ENCODE peak calls at places on chromosomes 2 and 18, in seven cellular contexts. O is PC-3, Z is heart left ventricle, E is SJCRH30, K is mucosa of descending colon, P is cardiac muscle cell, Y is lung. B is an unnamed sample.

GRCh38 chr18:61841709-61842108 is 51.1 kb downstream of the RNF152 start:
- DNase-seq in Z (no peak), P (no peak), Y (no peak), E (peak; percentile 66), O (no peak), K (no peak), B (no peak)

GRCh38 chr2:62478093-62478580 is 27.9 kb downstream of the TMEM17 start:
- DNase-seq in K (no peak), O (no peak), Z (peak; percentile 31), Y (no peak), P (no peak), E (no peak), B (no peak)

GRCh38 chr2:14952383-14952782 is 319.9 kb downstream of the LRATD1 start:
- DNase-seq in P (no peak), E (no peak), Z (no peak), Y (no peak), K (no peak), O (no peak), B (no peak)

GRCh38 chr2:215410932-215411285 is 25.0 kb downstream of the FN1 start:
- DNase-seq in P (no peak), K (no peak), O (peak; percentile 97), E (no peak), Z (no peak), Y (no peak), B (no peak)

GRCh38 chr2:212913902-212914301 is 237.5 kb downstream of the IKZF2 start:
- DNase-seq in Z (no peak), K (no peak), O (no peak), P (no peak), E (no peak), Y (no peak), B (no peak)

GRCh38 chr2:174059875-174060226 is 94.7 kb upstream of the SP3 start:
- DNase-seq in Y (no peak), P (no peak), E (no peak), Z (no peak), K (no peak), O (peak; percentile 24), B (no peak)

GRCh38 chr2:84888401-84889276 is 7.8 kb upstream of the TRABD2A start:
- DNase-seq in E (no peak), P (no peak), Z (peak; percentile 27), O (no peak), K (no peak), Y (peak; percentile 48), B (no peak)

GRCh38 chr2:177029501-177029900 is 183.1 kb upstream of the HNRNPA3 start:
- DNase-seq in Z (no peak), E (no peak), O (peak; percentile 48), Y (no peak), K (no peak), P (no peak), B (no peak)

GRCh38 chr2:27307545-27308358 is 493 bp downstream of the UCN start:
- DNase-seq in K (no peak), P (peak; percentile 52), Y (no peak), Z (no peak), E (no peak), O (no peak), B (peak; percentile 49)

GRCh38 chr2:231605607-231606091 is 13.0 kb downstream of the TEX44 start:
- DNase-seq in Z (peak; percentile 71), K (no peak), Y (no peak), P (no peak), O (no peak), E (no peak), B (peak; percentile 82)

GRCh38 chr2:112074506-112074905 is 19.4 kb downstream of the TMEM87B start:
- DNase-seq in K (no peak), Y (no peak), P (no peak), Z (no peak), E (no peak), O (peak; percentile 33), B (no peak)

GRCh38 chr2:234165421-234165820 is 114.9 kb downstream of the SPP2 start:
- DNase-seq in K (no peak), Z (no peak), Y (no peak), E (peak; percentile 46), O (no peak), P (no peak), B (no peak)

GRCh38 chr2:138504546-138505239 is 3.1 kb downstream of the SPOPL start:
- DNase-seq in Y (no peak), P (no peak), K (no peak), E (no peak), Z (no peak), O (no peak), B (no peak)

GRCh38 chr2:27854224-27854623 is 36.0 kb downstream of the RBKS start:
- DNase-seq in Y (no peak), O (no peak), P (no peak), K (no peak), Z (no peak), E (no peak), B (no peak)

GRCh38 chr2:13230221-13230620 is 513.5 kb downstream of the TRIB2 start:
- DNase-seq in E (no peak), Y (no peak), K (no peak), Z (no peak), P (no peak), O (peak; percentile 15), B (peak; percentile 37)

GRCh38 chr2:241851325-241852115 is 7.2 kb downstream of the PDCD1 start:
- DNase-seq in E (no peak), Y (no peak), K (no peak), P (no peak), O (no peak), Z (no peak), B (peak; percentile 8)

GRCh38 chr2:60413819-60414178 is 139.7 kb downstream of the BCL11A start:
- DNase-seq in Y (no peak), K (peak; percentile 56), O (no peak), E (no peak), Z (no peak), P (no peak), B (no peak)

GRCh38 chr2:84701880-84702279 is 179.0 kb downstream of the TRABD2A start:
- DNase-seq in K (no peak), Y (no peak), E (no peak), O (peak; percentile 11), Z (no peak), P (no peak), B (no peak)

GRCh38 chr2:179555681-179556283 is 291.1 kb upstream of the SESTD1 start:
- DNase-seq in P (no peak), Z (no peak), E (no peak), Y (no peak), O (no peak), K (no peak), B (no peak)

GRCh38 chr2:134262666-134263065 is 8.8 kb downstream of the MGAT5 start:
- DNase-seq in Z (no peak), E (no peak), P (no peak), Y (no peak), O (no peak), K (no peak), B (no peak)

GRCh38 chr2:65366595-65367125 is 65.7 kb downstream of the SPRED2 start:
- DNase-seq in O (peak; percentile 99), Y (peak; percentile 44), P (no peak), K (no peak), Z (no peak), E (peak; percentile 77), B (peak; percentile 35)

GRCh38 chr2:119173556-119174060 is 15.1 kb upstream of the C1QL2 start:
- DNase-seq in O (no peak), E (no peak), Y (no peak), Z (no peak), K (no peak), P (no peak), B (no peak)

GRCh38 chr2:164538250-164538866 is 82.9 kb downstream of the GRB14 start:
- DNase-seq in P (peak; percentile 63), O (peak; percentile 73), Z (no peak), K (no peak), Y (no peak), E (no peak), B (no peak)

GRCh38 chr2:88199912-88200682 is 30.0 kb downstream of the THNSL2 start:
- DNase-seq in Z (peak; percentile 43), Y (peak; percentile 38), O (no peak), K (no peak), E (no peak), P (peak; percentile 66), B (no peak)

GRCh38 chr2:1829831-1830230 is 85.5 kb upstream of the PXDN start:
- DNase-seq in E (no peak), P (no peak), Y (no peak), Z (no peak), O (no peak), K (no peak), B (no peak)

GRCh38 chr2:23629417-23630110 is 244.6 kb downstream of the KLHL29 start:
- DNase-seq in Z (no peak), P (no peak), O (no peak), K (no peak), E (no peak), Y (no peak), B (no peak)

GRCh38 chr2:27720004-27720551 is 51.4 kb upstream of the MRPL33 start:
- DNase-seq in O (peak; percentile 99), Z (no peak), P (no peak), Y (peak; percentile 58), E (peak; percentile 49), K (no peak), B (peak; percentile 58)

GRCh38 chr2:56191617-56192016 is 7.8 kb downstream of the CCDC85A start:
- DNase-seq in Z (peak; percentile 28), P (peak; percentile 45), K (no peak), E (no peak), O (peak; percentile 81), Y (no peak), B (no peak)

GRCh38 chr2:230713331-230714121 is 884 bp downstream of the CAB39 start:
- DNase-seq in P (peak; percentile 67), Z (peak; percentile 38), E (peak; percentile 30), K (peak; percentile 78), O (peak; percentile 57), Y (peak; percentile 44), B (peak; percentile 39)

GRCh38 chr2:208570851-208571763 is 164.5 kb downstream of the PTH2R start:
- DNase-seq in O (no peak), P (no peak), Z (no peak), K (no peak), Y (no peak), E (no peak), B (no peak)
- H3K4me3 ChIP-seq in O (no peak overlapping the region), P (no peak overlapping the region), Z (no peak overlapping the region), K (no peak overlapping the region), Y (no peak overlapping the region), E (no peak overlapping the region), B (no peak overlapping the region)

GRCh38 chr2:55113976-55114564 is 63.8 kb upstream of the RTN4 start:
- DNase-seq in Z (no peak), P (no peak), E (no peak), Y (no peak), O (no peak), K (no peak), B (no peak)
- H3K4me1 ChIP-seq in Z (peaks cover 4% of the 10 kb centered on the region), P (peaks cover 58% of the 10 kb centered on the region), E (peaks cover 52% of the 10 kb centered on the region), Y (peaks cover 15% of the 10 kb centered on the region), O (peaks cover 47% of the 10 kb centered on the region), K (peaks cover 7% of the 10 kb centered on the region), B (peaks cover 12% of the 10 kb centered on the region)

DNA sequence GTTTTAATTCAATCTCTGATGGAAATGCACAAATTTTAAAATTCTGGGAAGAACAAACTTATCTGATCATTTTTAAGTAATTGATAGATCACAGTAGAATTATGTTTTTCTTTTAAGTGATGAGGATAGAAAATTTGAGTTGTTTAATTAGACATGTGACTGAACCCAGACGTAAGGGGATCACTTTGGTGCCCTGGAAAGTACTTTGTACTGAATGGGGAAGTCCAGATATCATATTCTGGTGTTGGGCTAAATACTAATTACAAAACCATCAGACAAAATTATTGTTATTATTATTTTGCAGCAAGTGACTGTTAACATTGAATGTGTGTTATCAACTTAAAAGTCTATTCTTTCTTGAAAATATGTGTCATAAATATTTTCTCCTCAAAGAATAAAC is 994.6 kb downstream of the TSN start:
- DNase-seq in O (no peak), Y (no peak), K (no peak), P (no peak), Z (no peak), E (no peak), B (no peak)
- H3K4me3 ChIP-seq in O (no peak overlapping the region), Y (no peak overlapping the region), K (no peak overlapping the region), P (no peak overlapping the region), Z (no peak overlapping the region), E (no peak overlapping the region), B (no peak overlapping the region)

GRCh38 chr2:44936715-44937687 is 4.5 kb upstream of the SIX3 start:
- DNase-seq in E (no peak), K (no peak), O (no peak), Y (no peak), P (no peak), Z (no peak), B (no peak)
- H3K4me1 ChIP-seq in E (no peaks in the 10 kb centered on the region), K (peaks cover 38% of the 10 kb centered on the region), O (peaks cover 9% of the 10 kb centered on the region), Y (peaks cover 22% of the 10 kb centered on the region), P (no peaks in the 10 kb centered on the region), Z (peaks cover 2% of the 10 kb centered on the region), B (peaks cover 4% of the 10 kb centered on the region)

B was measured in BE2C.